ENCODE peak calls at places on chromosomes 1 and 21, in ten cellular contexts. M is CD4-positive, alpha-beta memory T cell; Y is mucosa of descending colon; P is CD8-positive, alpha-beta T cell; O is mammary epithelial cell; C is mesendoderm; D is CD4-positive, CD25-positive, alpha-beta regulatory T cell; A is right lobe of liver; G is naive thymus-derived CD4-positive, alpha-beta T cell; J is OCI-LY7. L is an unnamed sample. For H3K4me1, the result is how much of the 10 kb centered on the place peaks cover.

GRCh38 chr21:41767606-41768370 is 936 bp upstream of the RIPK4 start:
- DNase-seq in M (no peak), Y (peak), P (no peak), O (peak), C (no peak), D (no peak), A (peak), G (no peak), J (no peak), L (no peak)

GRCh38 chr1:9700340-9700739 is 48.8 kb downstream of the PIK3CD start:
- DNase-seq in M (no peak), Y (no peak), P (no peak), O (peak), C (no peak), D (no peak), A (no peak), G (no peak), J (no peak), L (no peak)

GRCh38 chr1:57327331-57327730 is 96.5 kb downstream of the DAB1 start:
- DNase-seq in M (no peak), Y (no peak), P (no peak), O (no peak), C (no peak), D (no peak), A (no peak), G (no peak), J (no peak), L (no peak)

GRCh38 chr1:25657121-25657521 is 40.5 kb downstream of the MAN1C1 start:
- DNase-seq in M (no peak), Y (no peak), P (no peak), O (no peak), C (no peak), D (no peak), A (no peak), G (no peak), J (peak), L (no peak)

GRCh38 chr21:17461582-17461981 is 51.3 kb upstream of the CXADR start:
- DNase-seq in M (no peak), Y (no peak), P (no peak), O (peak), C (no peak), D (no peak), A (no peak), G (no peak), J (no peak), L (no peak)

GRCh38 chr1:1123581-1124507 is 8.0 kb upstream of the C1orf159 start:
- DNase-seq in M (no peak), Y (no peak), P (no peak), O (no peak), C (no peak), D (no peak), A (no peak), G (no peak), J (no peak), L (peak)

GRCh38 chr1:29505537-29506220 is 269.4 kb downstream of the PTPRU start:
- DNase-seq in M (no peak), Y (no peak), P (no peak), O (no peak), C (no peak), D (no peak), A (no peak), G (no peak), J (no peak), L (no peak)

GRCh38 chr1:161017756-161018630 is 3.0 kb downstream of the F11R start:
- DNase-seq in M (no peak), Y (no peak), P (no peak), O (no peak), C (no peak), D (no peak), A (no peak), G (no peak), J (no peak), L (no peak)

GRCh38 chr1:150567717-150568561 is 11.5 kb downstream of the MCL1 start:
- DNase-seq in M (peak), Y (peak), P (peak), O (peak), C (peak), D (no peak), A (peak), G (peak), J (peak), L (no peak)

GRCh38 chr1:70071597-70071996 is 133.8 kb downstream of the LRRC40 start:
- DNase-seq in M (no peak), Y (no peak), P (no peak), O (no peak), C (no peak), D (no peak), A (no peak), G (no peak), J (no peak), L (no peak)

GRCh38 chr1:43613075-43613942 is 36.6 kb upstream of the KDM4A start:
- DNase-seq in M (no peak), Y (no peak), P (no peak), O (no peak), C (no peak), D (no peak), A (no peak), G (no peak), J (no peak), L (no peak)

GRCh38 chr1:41802532-41803501 is 115.9 kb downstream of the HIVEP3 start:
- DNase-seq in M (peak), Y (peak), P (peak), O (peak), C (no peak), D (peak), A (no peak), G (peak), J (peak), L (peak)

GRCh38 chr1:198716051-198716450 is 77.2 kb downstream of the PTPRC start:
- DNase-seq in M (no peak), Y (no peak), P (no peak), O (no peak), C (no peak), D (no peak), A (no peak), G (no peak), J (no peak), L (no peak)

GRCh38 chr1:20725189-20726106 is 7.1 kb downstream of the SH2D5 start:
- DNase-seq in M (no peak), Y (no peak), P (no peak), O (peak), C (peak), D (no peak), A (peak), G (no peak), J (no peak), L (no peak)

GRCh38 chr1:158011714-158012113 is 18.3 kb downstream of the KIRREL1 start:
- DNase-seq in M (no peak), Y (no peak), P (no peak), O (no peak), C (no peak), D (no peak), A (no peak), G (no peak), J (no peak), L (no peak)

GRCh38 chr21:38869946-38870345 is 64.2 kb downstream of the ETS2 start:
- DNase-seq in M (no peak), Y (no peak), P (no peak), O (no peak), C (peak), D (no peak), A (no peak), G (no peak), J (no peak), L (no peak)

GRCh38 chr1:117616356-117616755 is 10.5 kb downstream of the TENT5C start:
- DNase-seq in M (no peak), Y (peak), P (no peak), O (no peak), C (no peak), D (no peak), A (no peak), G (no peak), J (no peak), L (no peak)

GRCh38 chr1:57506941-57507340 is 83.1 kb upstream of the DAB1 start:
- DNase-seq in M (no peak), Y (no peak), P (no peak), O (no peak), C (no peak), D (no peak), A (no peak), G (no peak), J (no peak), L (no peak)

GRCh38 chr1:233613252-233614172 is at the start of gene KCNK1:
- DNase-seq in M (no peak), Y (peak), P (no peak), O (peak), C (peak), D (no peak), A (peak), G (no peak), J (no peak), L (peak)

GRCh38 chr21:42258150-42258884 is 39.4 kb downstream of the ABCG1 start:
- DNase-seq in M (peak), Y (peak), P (peak), O (peak), C (peak), D (peak), A (peak), G (peak), J (peak), L (no peak)

GRCh38 chr1:116682641-116683221 is 15.2 kb upstream of the IGSF3 start:
- DNase-seq in M (no peak), Y (no peak), P (no peak), O (peak), C (no peak), D (no peak), A (no peak), G (no peak), J (no peak), L (no peak)

GRCh38 chr1:187903223-187903622 is 1074.5 kb downstream of the PLA2G4A start:
- DNase-seq in M (no peak), Y (no peak), P (no peak), O (no peak), C (no peak), D (no peak), A (no peak), G (no peak), J (no peak), L (no peak)

GRCh38 chr21:38910390-38911008 is 104.8 kb downstream of the ETS2 start:
- DNase-seq in M (no peak), Y (peak), P (no peak), O (peak), C (peak), D (no peak), A (peak), G (no peak), J (no peak), L (no peak)

GRCh38 chr1:101697057-101697456 is 299.7 kb downstream of the OLFM3 start:
- DNase-seq in M (no peak), Y (no peak), P (no peak), O (peak), C (no peak), D (no peak), A (no peak), G (no peak), J (no peak), L (no peak)

GRCh38 chr1:235011064-235011598 is 117.5 kb downstream of the TOMM20 start:
- DNase-seq in M (peak), Y (no peak), P (peak), O (no peak), C (no peak), D (no peak), A (peak), G (peak), J (peak), L (no peak)

GRCh38 chr1:20616468-20617156 is 16.6 kb upstream of the PINK1 start:
- DNase-seq in M (no peak), Y (no peak), P (no peak), O (no peak), C (no peak), D (no peak), A (no peak), G (no peak), J (no peak), L (no peak)

GRCh38 chr1:34681481-34682451 is 73.1 kb upstream of the GJB5 start:
- DNase-seq in M (peak), Y (no peak), P (peak), O (peak), C (peak), D (peak), A (peak), G (peak), J (peak), L (no peak)

GRCh38 chr1:21931171-21932093 is 5.7 kb downstream of the HSPG2 start:
- DNase-seq in M (no peak), Y (peak), P (no peak), O (peak), C (peak), D (no peak), A (no peak), G (no peak), J (no peak), L (peak)

GRCh38 chr1:14983277-14983676 is 170.3 kb upstream of the TMEM51 start:
- DNase-seq in M (no peak), Y (no peak), P (no peak), O (no peak), C (no peak), D (no peak), A (no peak), G (no peak), J (no peak), L (no peak)

GRCh38 chr1:31747304-31747703 is 16.8 kb downstream of the ADGRB2 start:
- DNase-seq in M (no peak), Y (no peak), P (no peak), O (no peak), C (no peak), D (no peak), A (no peak), G (no peak), J (no peak), L (no peak)

GRCh38 chr1:117710710-117711109 is 104.9 kb downstream of the TENT5C start:
- DNase-seq in M (no peak), Y (no peak), P (no peak), O (no peak), C (peak), D (no peak), A (no peak), G (no peak), J (peak), L (no peak)

GRCh38 chr1:235017719-235018118 is 110.9 kb downstream of the TOMM20 start:
- DNase-seq in M (no peak), Y (no peak), P (no peak), O (peak), C (peak), D (no peak), A (peak), G (no peak), J (no peak), L (no peak)

GRCh38 chr1:199113265-199113869 is 474.5 kb downstream of the PTPRC start:
- DNase-seq in M (peak), Y (peak), P (peak), O (peak), C (peak), D (peak), A (peak), G (peak), J (peak), L (peak)

GRCh38 chr1:228004331-228004871 is 2.4 kb upstream of the WNT3A start:
- DNase-seq in M (peak), Y (no peak), P (peak), O (peak), C (peak), D (no peak), A (peak), G (no peak), J (peak), L (no peak)

GRCh38 chr21:32626633-32627196 is 14.5 kb upstream of the CFAP298 start:
- DNase-seq in M (no peak), Y (no peak), P (no peak), O (peak), C (no peak), D (no peak), A (no peak), G (no peak), J (no peak), L (no peak)

GRCh38 chr1:41341365-41341683 is 19.9 kb upstream of the FOXO6 start:
- DNase-seq in M (no peak), Y (no peak), P (no peak), O (no peak), C (peak), D (no peak), A (peak), G (no peak), J (no peak), L (no peak)

GRCh38 chr1:222886194-222887126 is 71.6 kb downstream of the DISP1 start:
- DNase-seq in M (no peak), Y (no peak), P (no peak), O (no peak), C (no peak), D (no peak), A (no peak), G (no peak), J (no peak), L (no peak)

GRCh38 chr1:192474080-192474683 is 101.4 kb upstream of the RGS1 start:
- DNase-seq in M (peak), Y (no peak), P (no peak), O (peak), C (peak), D (peak), A (no peak), G (peak), J (peak), L (no peak)

GRCh38 chr1:10889628-10890353 is 93.3 kb upstream of the CASZ1 start:
- DNase-seq in M (no peak), Y (no peak), P (no peak), O (no peak), C (no peak), D (no peak), A (no peak), G (no peak), J (no peak), L (no peak)

GRCh38 chr21:34974162-34974981 is 74.7 kb downstream of the RUNX1 start:
- DNase-seq in M (peak), Y (no peak), P (peak), O (no peak), C (no peak), D (peak), A (peak), G (peak), J (peak), L (no peak)
- H3K4me3 ChIP-seq in M (no peak), Y (no peak), P (peak), O (no peak), C (no peak), D (peak), A (no peak), G (peak), J (peak), L (no peak)

GRCh38 chr1:94863297-94863911 is 43.2 kb downstream of the SLC44A3 start:
- DNase-seq in M (no peak), Y (no peak), P (no peak), O (peak), C (no peak), D (no peak), A (no peak), G (no peak), J (no peak), L (no peak)
- H3K4me1 ChIP-seq in M (under half), Y (under half), P (under half), O (under half), C (under half), D (under half), A (under half), G (under half), J (under half), L (under half)

DNA sequence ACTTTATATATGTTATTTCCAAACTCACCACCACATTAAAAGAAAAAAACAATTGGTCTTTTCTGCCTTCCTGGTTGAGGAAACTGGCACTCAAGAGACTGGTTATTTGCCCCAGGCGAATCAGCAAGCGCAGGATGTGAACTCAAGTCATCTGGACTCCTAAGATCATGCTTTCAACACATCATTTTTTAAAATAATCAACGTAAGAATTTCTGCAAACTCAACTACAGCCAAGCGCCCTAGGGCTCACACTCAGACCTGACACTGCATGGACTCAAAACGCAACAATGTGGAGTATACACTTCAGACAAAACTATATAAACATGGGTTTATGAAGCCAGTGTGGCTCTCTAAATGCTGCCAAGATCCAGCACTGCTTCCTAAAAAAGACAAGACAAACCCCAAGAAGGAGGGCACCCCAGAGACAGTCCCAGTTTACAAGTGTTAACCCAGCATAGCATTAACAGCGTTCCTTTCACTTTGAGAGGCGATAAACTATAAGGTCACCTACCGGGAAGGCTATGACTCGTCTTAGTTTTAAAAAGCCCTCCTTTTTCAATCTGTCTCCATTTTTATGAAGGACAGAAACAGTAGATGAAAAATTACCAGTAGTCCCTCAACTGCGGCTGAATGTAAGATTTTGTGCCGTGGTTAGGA is 54.9 kb downstream of the SIPA1L2 start:
- DNase-seq in M (no peak), Y (no peak), P (no peak), O (peak), C (no peak), D (no peak), A (no peak), G (no peak), J (no peak), L (no peak)
- H3K4me3 ChIP-seq in M (no peak), Y (no peak), P (no peak), O (peak), C (no peak), D (no peak), A (no peak), G (peak), J (no peak), L (no peak)

DNA sequence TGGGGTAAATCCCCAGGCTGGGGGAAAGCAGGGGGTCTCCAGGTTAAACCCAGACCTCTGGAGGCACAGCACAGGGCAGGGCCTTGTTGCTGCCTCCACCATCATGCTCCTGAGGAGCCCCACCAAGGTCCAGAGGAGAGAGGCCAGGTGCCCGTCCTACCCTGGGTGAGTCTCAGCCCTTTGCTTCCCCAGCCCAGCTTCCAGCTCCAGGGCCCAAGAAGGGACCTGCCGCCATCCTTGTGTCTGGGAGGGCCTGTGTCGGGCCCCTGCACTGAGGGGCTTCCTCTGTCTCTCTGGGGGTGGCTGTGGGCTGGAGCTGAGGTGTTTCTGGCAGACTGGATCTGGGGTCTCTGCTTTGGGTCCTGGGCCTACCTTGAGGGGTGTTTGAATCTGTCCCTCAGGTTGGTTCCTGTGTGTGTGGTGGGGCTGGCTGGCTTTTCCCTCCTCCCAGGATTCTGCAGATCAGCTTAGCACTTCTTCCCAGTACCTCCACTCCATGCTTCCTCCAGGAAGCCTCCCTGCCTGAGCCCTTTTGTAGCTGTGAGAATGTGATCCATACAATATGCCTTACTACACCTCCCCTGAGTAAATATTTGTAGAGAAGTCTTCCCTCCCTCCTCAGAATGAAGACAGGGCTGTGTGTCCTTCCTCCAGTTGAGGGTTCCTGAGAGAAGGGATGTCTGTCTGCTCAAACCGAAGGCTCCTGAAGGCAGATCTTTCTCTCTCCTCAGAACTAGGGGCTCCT is 6.2 kb downstream of the GPR3 start:
- DNase-seq in M (no peak), Y (no peak), P (no peak), O (no peak), C (peak), D (no peak), A (no peak), G (no peak), J (no peak), L (no peak)
- H3K4me1 ChIP-seq in M (under half), Y (under half), P (under half), O (under half), C (under half), D (under half), A (under half), G (under half), J (under half), L (under half)

DNA sequence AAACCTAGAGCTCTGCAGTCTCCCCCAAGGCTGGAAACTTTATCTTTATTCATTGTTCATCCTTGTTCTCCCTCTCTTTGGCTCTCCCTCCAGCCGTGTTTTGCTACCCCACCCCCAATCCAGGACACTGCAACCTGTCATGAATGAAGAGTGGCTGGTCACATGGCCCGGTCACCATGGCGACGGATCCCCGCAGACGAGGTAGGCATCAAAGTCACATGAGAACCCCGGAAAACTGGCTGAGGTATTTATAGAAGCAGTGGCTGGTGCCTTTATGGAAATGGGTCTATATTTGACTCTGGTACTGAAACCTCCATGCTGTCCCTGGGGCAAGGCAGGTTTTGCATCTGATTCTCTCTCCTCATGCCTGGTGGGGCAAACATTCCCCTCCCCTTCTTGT is 13.4 kb upstream of the SLC6A17 start:
- DNase-seq in M (peak), Y (no peak), P (peak), O (no peak), C (peak), D (peak), A (no peak), G (peak), J (no peak), L (no peak)
- H3K4me3 ChIP-seq in M (no peak), Y (no peak), P (no peak), O (no peak), C (no peak), D (no peak), A (no peak), G (no peak), J (no peak), L (no peak)

L was measured in upper lobe of left lung.